ENCODE peak calls at places on chromosomes 3 and 15, in nine cellular contexts. Y, L, P, V, F, Q, T, U and H are unnamed samples.
A peak's percentile ranks its signal among the peaks of the same experiment; 100 is the strongest.

GRCh38 chr3:40780801-40781406 is 256.1 kb downstream of the ZNF621 start:
- DNase-seq in P (no peak), V (no peak), F (no peak), T (peak; percentile 14), Y (peak; percentile 76), Q (peak; percentile 60), U (peak; percentile 67), L (no peak), H (peak; percentile 84)

GRCh38 chr3:53794597-53794996 is 51.6 kb downstream of the CHDH start:
- DNase-seq in Q (no peak), P (no peak), Y (no peak), F (no peak), U (no peak), T (no peak), L (no peak), V (no peak), H (no peak)

GRCh38 chr3:194323785-194324735 is 27.1 kb downstream of the CPN2 start:
- DNase-seq in L (peak; percentile 88), T (no peak), V (peak; percentile 36), U (peak; percentile 78), Y (no peak), Q (peak; percentile 71), F (peak; percentile 76), P (no peak), H (peak; percentile 93)

GRCh38 chr3:150733936-150734794 is 28.8 kb downstream of the SIAH2 start:
- DNase-seq in Y (no peak), T (no peak), V (no peak), L (no peak), Q (peak; percentile 47), U (no peak), F (no peak), P (no peak), H (no peak)

GRCh38 chr15:51380999-51381806 is 39.7 kb downstream of the GLDN start:
- DNase-seq in V (peak; percentile 75), T (peak; percentile 65), U (no peak), F (peak; percentile 61), L (peak; percentile 51), Y (peak; percentile 80), Q (peak; percentile 89), P (peak; percentile 34), H (peak; percentile 58)

GRCh38 chr3:58161435-58162398 is 49.1 kb downstream of the DNASE1L3 start:
- DNase-seq in T (no peak), P (no peak), L (peak; percentile 23), V (no peak), Y (peak; percentile 90), U (no peak), F (peak; percentile 88), Q (peak; percentile 96), H (peak; percentile 82)

GRCh38 chr3:15305366-15305844 is 27.0 kb downstream of the SH3BP5 start:
- DNase-seq in Y (no peak), V (peak; percentile 86), Q (peak; percentile 75), U (no peak), P (no peak), F (peak; percentile 31), L (peak; percentile 19), T (no peak), H (no peak)

GRCh38 chr3:191681198-191681597 is 220.2 kb downstream of the PYDC2 start:
- DNase-seq in P (no peak), Y (no peak), F (no peak), L (no peak), Q (no peak), U (no peak), V (no peak), T (no peak), H (no peak)

GRCh38 chr15:78775472-78775871 is 35.8 kb downstream of the ADAMTS7 start:
- DNase-seq in Y (no peak), F (no peak), U (no peak), Q (no peak), V (no peak), L (no peak), T (no peak), P (no peak), H (no peak)

DNA sequence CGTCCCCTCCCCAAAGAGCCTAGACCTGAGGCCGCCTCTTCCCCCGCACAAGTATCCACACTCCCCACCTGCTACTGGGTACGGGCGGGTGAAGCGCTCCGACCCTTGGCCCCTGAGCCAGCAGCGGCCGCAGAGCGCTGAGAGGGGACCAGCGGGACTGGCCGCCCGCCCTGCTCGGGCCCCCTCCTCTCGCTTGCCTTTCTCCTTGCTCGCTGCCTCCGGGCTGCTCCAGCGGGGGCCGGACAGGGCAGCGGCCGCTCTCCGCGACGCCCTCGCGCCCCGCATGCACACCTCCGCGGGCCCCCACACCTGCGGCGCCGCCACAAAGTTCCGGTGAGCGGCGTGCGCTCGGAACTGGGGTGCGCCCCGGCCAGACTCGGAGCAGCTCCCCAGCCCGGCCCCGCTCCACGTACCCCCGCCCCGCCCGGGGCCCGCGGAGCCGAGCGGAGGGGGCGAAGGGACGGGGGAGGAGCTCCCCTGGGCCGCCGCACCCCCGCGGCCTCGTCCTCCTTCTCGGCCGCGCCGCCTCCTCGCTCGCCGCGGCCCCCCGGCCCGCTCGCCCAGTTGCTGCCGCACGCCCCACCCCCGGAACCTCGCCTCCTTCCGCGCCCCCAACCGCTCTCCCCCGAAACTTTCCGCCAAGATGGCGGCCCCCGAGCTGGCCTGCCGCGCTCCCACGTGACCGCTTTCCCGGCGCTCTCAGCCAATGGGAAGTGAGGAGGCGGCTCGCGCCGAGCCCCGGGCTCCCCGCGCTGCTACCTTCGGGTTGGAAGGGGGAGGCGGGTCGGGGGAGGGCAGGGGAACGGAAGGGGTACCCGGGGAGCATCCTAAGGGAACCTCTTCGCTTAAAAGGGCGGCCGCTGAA is 704 bp downstream of the DLG1 start:
- DNase-seq in V (peak; percentile 94), T (peak; percentile 51), L (peak; percentile 93), F (peak; percentile 68), Q (peak; percentile 91), P (no peak), Y (peak; percentile 90), U (peak; percentile 86), H (peak; percentile 91)
- H3K4me1 ChIP-seq in V (peaks cover 28% of the 10 kb centered on the region), T (peaks cover 8% of the 10 kb centered on the region), L (peaks cover 35% of the 10 kb centered on the region), F (peaks cover 11% of the 10 kb centered on the region), Q (peaks cover 11% of the 10 kb centered on the region), P (peaks cover 7% of the 10 kb centered on the region), Y (peaks cover 27% of the 10 kb centered on the region), U (no peaks in the 10 kb centered on the region), H (no peaks in the 10 kb centered on the region)

DNA sequence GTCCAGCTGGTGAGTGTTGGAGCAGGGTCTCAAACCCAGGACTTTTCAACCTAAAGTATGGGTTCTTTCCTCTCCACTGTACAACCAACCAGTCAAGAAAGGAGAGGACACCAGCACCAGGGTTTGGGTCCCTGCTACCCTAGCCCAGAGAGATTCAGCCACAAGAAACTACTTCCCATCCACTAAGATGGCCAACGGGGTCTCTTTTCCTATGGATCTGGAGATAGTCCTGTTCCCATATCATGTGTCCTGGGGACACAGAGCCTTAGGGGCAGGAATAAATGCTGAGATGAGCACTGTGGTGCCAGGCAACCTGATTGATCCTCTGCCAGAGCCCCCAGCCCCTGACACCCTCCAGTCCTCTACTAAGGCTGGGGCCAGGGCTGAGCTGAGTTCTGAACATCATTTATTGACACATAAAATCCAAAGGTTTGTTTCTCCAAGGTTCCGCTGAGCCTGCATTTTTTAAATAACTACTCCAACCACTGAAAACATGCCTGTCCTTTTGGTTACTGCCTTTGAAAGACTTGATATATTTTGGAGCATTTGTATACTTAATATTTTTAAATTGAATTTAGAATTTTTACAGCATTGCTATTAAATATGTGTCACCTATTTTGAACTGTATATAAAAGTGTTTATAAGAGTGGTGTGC is 26.0 kb downstream of the MRPL46 start:
- DNase-seq in U (no peak), Q (no peak), F (no peak), L (no peak), P (no peak), Y (no peak), V (no peak), T (no peak), H (no peak)
- H3K27me3 ChIP-seq in U (no peaks in the 10 kb centered on the region), Q (peaks cover 4% of the 10 kb centered on the region), F (peaks cover 4% of the 10 kb centered on the region), L (peaks cover 10% of the 10 kb centered on the region), P (no peaks in the 10 kb centered on the region), Y (peaks cover 23% of the 10 kb centered on the region), V (no peaks in the 10 kb centered on the region), T (no peaks in the 10 kb centered on the region), H (no peaks in the 10 kb centered on the region)

GRCh38 chr3:188788621-188789081 is 383.1 kb upstream of the TPRG1 start:
- DNase-seq in V (no peak), F (no peak), Q (peak; percentile 93), U (no peak), Y (no peak), L (peak; percentile 76), T (no peak), P (no peak), H (no peak)

GRCh38 chr3:188789201-188789600 is 382.6 kb upstream of the TPRG1 start:
- DNase-seq in L (no peak), U (no peak), V (no peak), Q (no peak), P (no peak), Y (no peak), F (no peak), T (no peak), H (no peak)

GRCh38 chr3:188797045-188797444 is 374.7 kb upstream of the TPRG1 start:
- DNase-seq in Q (no peak), T (no peak), V (no peak), Y (no peak), L (no peak), P (no peak), U (no peak), F (no peak), H (no peak)

GRCh38 chr3:188796122-188796631 is 375.6 kb upstream of the TPRG1 start:
- DNase-seq in F (no peak), V (no peak), L (no peak), T (no peak), P (no peak), U (no peak), Y (no peak), Q (peak; percentile 94), H (no peak)

GRCh38 chr3:188792788-188793187 is 379.0 kb upstream of the TPRG1 start:
- DNase-seq in V (peak; percentile 24), P (no peak), Q (peak; percentile 56), T (no peak), F (no peak), L (no peak), Y (no peak), U (no peak), H (peak; percentile 45)
- H3K4me1 ChIP-seq in V (no peaks in the 10 kb centered on the region), P (no peaks in the 10 kb centered on the region), Q (peaks cover under 1% of the 10 kb centered on the region), T (peaks cover 2% of the 10 kb centered on the region), F (no peaks in the 10 kb centered on the region), L (peaks cover 7% of the 10 kb centered on the region), Y (peaks cover 74% of the 10 kb centered on the region), U (no peaks in the 10 kb centered on the region), H (peaks cover 2% of the 10 kb centered on the region)

GRCh38 chr15:77738038-77738370 is 105.3 kb upstream of the LINGO1 start:
- DNase-seq in U (no peak), V (no peak), Q (no peak), L (no peak), F (no peak), P (no peak), T (no peak), Y (no peak), H (no peak)

GRCh38 chr15:77739591-77740378 is 107.1 kb upstream of the LINGO1 start:
- DNase-seq in V (no peak), T (peak; percentile 50), L (no peak), Y (no peak), Q (no peak), F (no peak), U (no peak), P (no peak), H (no peak)

GRCh38 chr15:77738441-77739437 is 106.0 kb upstream of the LINGO1 start:
- DNase-seq in Y (no peak), Q (no peak), T (no peak), V (no peak), U (no peak), F (no peak), P (no peak), L (no peak), H (no peak)

GRCh38 chr15:77744398-77744797 is 111.7 kb upstream of the LINGO1 start:
- DNase-seq in V (no peak), L (no peak), Y (no peak), T (no peak), P (no peak), Q (no peak), U (no peak), F (no peak), H (no peak)

GRCh38 chr15:77742127-77742526 is 109.4 kb upstream of the LINGO1 start:
- DNase-seq in T (no peak), F (no peak), Y (no peak), U (no peak), V (no peak), L (no peak), P (no peak), Q (no peak), H (no peak)
- H3K27me3 ChIP-seq in T (peaks cover 55% of the 10 kb centered on the region), F (no peaks in the 10 kb centered on the region), Y (peaks cover 44% of the 10 kb centered on the region), U (peaks cover 45% of the 10 kb centered on the region), V (no peaks in the 10 kb centered on the region), L (no peaks in the 10 kb centered on the region), P (peaks cover 1% of the 10 kb centered on the region), Q (peaks cover 19% of the 10 kb centered on the region), H (no peaks in the 10 kb centered on the region)